ENCODE peak calls at places on chromosomes 4 and X, in seven cellular contexts. P is mammary epithelial cell, M is GM13976, Q is lower lobe of right lung, T is right atrium auricular region, F is OCI-LY7, I is fibroblast of lung. C is an unnamed sample.

GRCh38 chr4:80989921-80990544 is 40.5 kb upstream of the BMP3 start:
- DNase-seq in I (peak), T (no peak), M (peak), Q (no peak), F (peak), P (peak), C (peak)

GRCh38 chr4:98516042-98516440 is 142.4 kb downstream of the TSPAN5 start:
- DNase-seq in T (no peak), F (no peak), I (peak), P (peak), Q (no peak), M (no peak), C (peak)

GRCh38 chr4:101355767-101356702 is 8.7 kb upstream of the PPP3CA start:
- DNase-seq in F (no peak), M (no peak), I (peak), P (peak), T (no peak), Q (no peak), C (peak)

GRCh38 chrX:49001521-49002090 is 458 bp downstream of the GRIPAP1 start:
- DNase-seq in M (peak), P (peak), Q (peak), F (peak), I (peak), T (no peak), C (peak)

GRCh38 chrX:120456973-120457372 is 12.1 kb downstream of the LAMP2 start:
- DNase-seq in T (no peak), Q (no peak), M (no peak), F (peak), P (peak), I (peak), C (peak)

GRCh38 chr4:150828159-150828558 is 186.9 kb downstream of the LRBA start:
- DNase-seq in I (no peak), F (no peak), Q (no peak), M (peak), P (no peak), T (no peak), C (no peak)

GRCh38 chr4:121789960-121790829 is 10.9 kb upstream of the EXOSC9 start:
- DNase-seq in P (peak), T (no peak), I (peak), M (no peak), Q (no peak), F (no peak), C (peak)

GRCh38 chr4:164536829-164537228 is 217.1 kb upstream of the SMIM31 start:
- DNase-seq in T (no peak), I (peak), P (peak), Q (no peak), F (no peak), M (no peak), C (peak)

GRCh38 chr4:156686120-156686519 is 285.5 kb downstream of the PDGFC start:
- DNase-seq in Q (no peak), P (peak), F (no peak), I (peak), T (no peak), M (no peak), C (peak)

GRCh38 chr4:20122198-20122988 is 129.3 kb upstream of the SLIT2 start:
- DNase-seq in P (no peak), T (no peak), M (no peak), F (no peak), I (no peak), Q (no peak), C (no peak)

GRCh38 chr4:38503689-38504395 is 160.2 kb upstream of the KLF3 start:
- DNase-seq in M (peak), Q (no peak), P (no peak), F (peak), I (no peak), T (no peak), C (no peak)

GRCh38 chr4:95556460-95556859 is 7.7 kb upstream of the UNC5C start:
- DNase-seq in F (no peak), M (no peak), P (peak), I (peak), Q (no peak), T (no peak), C (no peak)

DNA sequence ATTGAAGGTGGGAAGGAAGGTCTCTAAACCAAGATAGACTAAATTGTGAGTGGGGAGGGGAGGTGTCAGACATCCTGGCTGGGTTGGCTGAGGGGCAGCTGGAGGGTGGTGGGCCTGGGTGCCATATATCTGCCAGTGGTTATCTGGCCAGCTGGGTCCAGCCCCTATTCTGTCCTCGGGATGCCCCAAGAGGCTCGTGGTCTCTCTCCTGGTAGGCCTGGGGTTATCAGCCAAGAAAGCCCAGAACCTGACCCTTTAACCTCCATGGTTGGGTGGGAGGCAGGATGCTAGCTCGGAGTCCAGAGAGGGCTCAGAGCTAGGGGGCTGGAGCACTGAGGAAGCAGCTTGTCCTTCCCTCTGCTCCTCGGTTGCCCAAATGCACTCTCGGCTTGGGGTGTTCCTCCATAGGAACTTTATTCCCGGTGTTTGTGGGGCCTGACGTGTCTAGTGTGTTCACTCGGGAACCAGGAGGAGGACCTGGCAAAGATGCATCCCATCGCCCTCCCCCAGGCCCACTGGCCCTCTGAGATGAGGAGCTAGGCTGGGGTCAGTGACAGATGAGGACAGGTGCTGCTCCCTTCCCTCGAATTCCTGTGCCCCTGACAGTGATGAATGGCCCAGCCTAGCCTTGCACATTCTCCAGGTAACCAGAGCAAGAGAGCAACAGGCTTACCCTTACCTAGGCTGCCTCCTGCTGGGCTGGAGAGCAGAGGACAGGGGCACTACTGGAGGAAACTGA is 5.2 kb upstream of the EFNB1 start:
- DNase-seq in Q (no peak), P (no peak), T (no peak), I (no peak), M (no peak), F (no peak), C (no peak)
- TF ChIP-seq CTCF in Q (no peak), P (no peak), T (no peak), I (no peak), M (no peak), F (no peak), C (no peak)

GRCh38 chr4:67549123-67549522 is 3.8 kb upstream of the CENPC start:
- DNase-seq in F (peak), M (peak), P (peak), Q (no peak), I (peak), T (no peak), C (no peak)
- TF ChIP-seq CTCF in F (peak), M (peak), P (peak), Q (peak), I (no peak), T (peak), C (peak)

DNA sequence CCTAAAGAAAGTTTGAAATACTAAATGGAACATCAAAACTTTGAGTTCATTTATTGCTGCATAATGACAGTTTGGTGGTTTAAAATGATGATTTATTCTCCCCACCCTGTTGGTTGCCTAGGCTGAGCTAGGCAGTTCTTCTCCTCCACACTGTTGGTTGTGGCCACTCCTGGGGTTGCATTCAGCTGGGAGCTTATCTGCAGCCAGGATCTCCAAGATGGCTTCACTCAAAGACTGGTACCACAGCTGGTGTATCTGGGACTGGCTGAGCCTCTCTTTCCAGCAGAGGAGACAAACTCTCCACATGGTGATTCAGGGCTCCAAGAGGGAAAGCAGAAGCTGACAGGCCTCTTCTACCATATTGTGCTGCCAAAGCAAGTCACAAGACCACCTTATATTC is 33.1 kb downstream of the MSL3 start:
- DNase-seq in Q (no peak), M (no peak), T (no peak), P (no peak), I (no peak), F (no peak), C (no peak)
- TF ChIP-seq CTCF in Q (no peak), M (no peak), T (no peak), P (no peak), I (no peak), F (no peak), C (no peak)

GRCh38 chrX:74493806-74494205 is 72.5 kb downstream of the SLC16A2 start:
- DNase-seq in M (no peak), T (no peak), Q (no peak), I (no peak), F (no peak), P (no peak), C (no peak)

GRCh38 chrX:74490249-74490648 is 69.0 kb downstream of the SLC16A2 start:
- DNase-seq in M (no peak), Q (no peak), F (no peak), I (no peak), P (no peak), T (no peak), C (no peak)

GRCh38 chrX:74492720-74493201 is 71.5 kb downstream of the SLC16A2 start:
- DNase-seq in Q (no peak), M (no peak), T (no peak), I (no peak), P (no peak), F (peak), C (no peak)
- TF ChIP-seq CTCF in Q (no peak), M (no peak), T (no peak), I (no peak), P (no peak), F (no peak), C (peak)

GRCh38 chrX:99172958-99173357 is 1237.1 kb downstream of the PCDH19 start:
- DNase-seq in P (no peak), M (no peak), T (no peak), F (no peak), Q (no peak), I (no peak), C (no peak)
- TF ChIP-seq CTCF in P (peak), M (no peak), T (no peak), F (no peak), Q (no peak), I (no peak), C (no peak)

DNA sequence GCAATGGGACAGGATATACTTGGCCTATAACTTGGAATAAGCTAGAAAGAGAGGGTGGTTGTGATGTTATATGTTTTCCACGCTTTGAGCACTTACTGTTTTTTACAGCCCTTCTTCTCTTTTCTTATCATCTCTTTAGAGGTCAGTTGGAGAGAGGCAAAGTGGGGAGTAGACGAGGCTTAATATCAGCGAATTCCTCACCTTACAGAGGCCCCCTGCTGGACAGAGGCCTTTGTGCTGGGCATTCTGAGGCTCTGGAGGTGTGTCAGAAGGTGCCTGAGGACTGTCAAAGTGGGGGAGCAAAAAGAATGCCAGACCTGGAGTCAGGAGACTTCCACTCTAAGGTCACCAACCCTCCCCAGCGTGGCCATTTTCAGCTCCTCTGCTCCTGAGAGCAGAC is 42.5 kb downstream of the MAMLD1 start:
- DNase-seq in P (no peak), Q (no peak), M (no peak), F (no peak), T (no peak), I (no peak), C (no peak)
- TF ChIP-seq CTCF in P (peak), Q (no peak), M (no peak), F (no peak), T (peak), I (no peak), C (peak)

DNA sequence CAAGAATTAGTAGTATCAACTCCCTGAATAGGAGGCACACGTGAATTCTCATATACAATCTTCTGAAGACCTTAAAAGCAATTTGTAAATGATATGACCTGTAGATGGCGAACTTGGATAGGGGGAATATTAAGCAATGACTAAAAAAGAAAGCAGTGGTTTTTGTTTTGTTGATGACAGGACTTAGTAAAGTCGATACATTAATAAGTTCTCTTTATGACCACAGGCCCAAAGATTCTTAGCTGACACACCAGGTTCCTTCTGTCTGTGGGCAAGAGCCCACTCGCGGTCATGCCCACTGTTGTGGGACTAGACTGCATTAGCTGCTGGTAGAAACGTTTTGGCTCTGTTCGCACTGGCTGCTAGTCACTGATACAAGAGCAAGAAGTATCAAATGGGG is 30.8 kb downstream of the ALPK1 start:
- DNase-seq in I (peak), Q (no peak), M (peak), T (no peak), P (peak), F (peak), C (peak)
- TF ChIP-seq CTCF in I (peak), Q (peak), M (peak), T (peak), P (peak), F (peak), C (peak)

DNA sequence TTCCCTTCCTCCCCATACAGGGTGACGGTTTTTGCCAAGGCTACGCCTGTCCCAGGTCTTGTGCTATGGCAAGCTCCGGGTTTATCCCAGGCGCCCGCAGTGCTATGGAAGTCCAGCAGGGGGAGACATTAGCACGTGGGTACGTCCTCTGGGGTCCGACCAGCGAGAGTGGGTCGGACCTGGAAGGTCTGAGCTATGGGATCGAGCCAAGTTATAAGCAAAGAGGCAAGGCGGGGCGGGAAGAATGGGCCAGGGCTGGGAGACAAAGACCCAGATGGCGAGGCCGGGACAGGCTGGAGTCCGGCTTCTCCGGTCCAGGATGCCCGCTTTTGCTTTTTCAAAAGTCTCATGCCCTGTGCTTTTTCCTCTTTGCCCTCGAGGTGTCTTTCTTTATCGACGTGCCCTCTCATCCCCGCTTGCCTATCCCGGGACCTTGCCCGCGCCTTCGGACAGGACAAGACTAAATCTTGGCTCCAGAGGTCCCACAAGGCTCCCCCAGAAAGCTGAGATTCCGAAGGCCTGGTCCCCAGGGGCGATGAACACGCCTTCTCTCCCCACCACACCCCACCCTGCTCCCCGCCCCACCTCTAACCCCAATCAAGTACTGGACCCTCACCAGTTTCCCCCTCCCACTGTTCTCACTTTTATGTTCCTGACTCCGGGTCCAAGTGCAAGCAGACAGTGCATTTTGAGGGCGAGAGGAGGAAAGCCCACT is 816 bp upstream of the EFNB1 start:
- DNase-seq in Q (peak), I (peak), P (peak), F (peak), M (peak), T (peak), C (peak)
- TF ChIP-seq CTCF in Q (peak), I (peak), P (peak), F (peak), M (peak), T (peak), C (peak)

GRCh38 chrX:79511799-79512198 is 144.7 kb upstream of the ITM2A start:
- DNase-seq in F (no peak), P (no peak), M (no peak), T (no peak), Q (no peak), I (no peak), C (no peak)

GRCh38 chrX:79515529-79515928 is 148.4 kb upstream of the ITM2A start:
- DNase-seq in T (no peak), M (no peak), I (no peak), P (no peak), F (no peak), Q (no peak), C (no peak)
- TF ChIP-seq CTCF in T (no peak), M (no peak), I (no peak), P (no peak), F (no peak), Q (no peak), C (no peak)